ENCODE peak calls at places on chromosomes 12 and 14, in ten cellular contexts. One of them, this sample, is unnamed.

GRCh38 chr12:108424026-108424425 is 84.9 kb upstream of the CMKLR1 start:
- DNase-seq in dorsolateral prefrontal cortex: no peak
- DNase-seq in CD8-positive, alpha-beta memory T cell: no peak
- DNase-seq in lower leg skin: no peak
- DNase-seq in epithelial cell of esophagus: no peak
- DNase-seq in fibroblast of the aortic adventitia: no peak
- DNase-seq in colonic mucosa: no peak
- DNase-seq in aorta: no peak
- DNase-seq in LNCaP clone FGC: no peak
- DNase-seq in astrocyte of the cerebellum: no peak
- DNase-seq in this sample: no peak

GRCh38 chr12:51326762-51327439 is 2.9 kb upstream of the BIN2 start:
- DNase-seq in dorsolateral prefrontal cortex: no peak
- DNase-seq in CD8-positive, alpha-beta memory T cell: no peak
- DNase-seq in lower leg skin: peak; percentile 87
- DNase-seq in epithelial cell of esophagus: peak; percentile 59
- DNase-seq in fibroblast of the aortic adventitia: peak; percentile 93
- DNase-seq in colonic mucosa: no peak
- DNase-seq in aorta: peak; percentile 64
- DNase-seq in LNCaP clone FGC: no peak
- DNase-seq in astrocyte of the cerebellum: no peak
- DNase-seq in this sample: peak; percentile 37

GRCh38 chr14:104323551-104324175 is 185.3 kb downstream of the KIF26A start:
- DNase-seq in dorsolateral prefrontal cortex: peak; percentile 19
- DNase-seq in CD8-positive, alpha-beta memory T cell: no peak
- DNase-seq in lower leg skin: no peak
- DNase-seq in epithelial cell of esophagus: no peak
- DNase-seq in fibroblast of the aortic adventitia: no peak
- DNase-seq in colonic mucosa: peak; percentile 17
- DNase-seq in aorta: no peak
- DNase-seq in LNCaP clone FGC: no peak
- DNase-seq in astrocyte of the cerebellum: no peak
- DNase-seq in this sample: no peak

GRCh38 chr14:88630565-88630964 is 67.7 kb downstream of the ZC3H14 start:
- DNase-seq in dorsolateral prefrontal cortex: no peak
- DNase-seq in CD8-positive, alpha-beta memory T cell: no peak
- DNase-seq in lower leg skin: no peak
- DNase-seq in epithelial cell of esophagus: peak; percentile 29
- DNase-seq in fibroblast of the aortic adventitia: peak; percentile 55
- DNase-seq in colonic mucosa: no peak
- DNase-seq in aorta: no peak
- DNase-seq in LNCaP clone FGC: no peak
- DNase-seq in astrocyte of the cerebellum: peak; percentile 13
- DNase-seq in this sample: no peak

GRCh38 chr12:52037248-52037861 is 13.9 kb upstream of the NR4A1 start:
- DNase-seq in dorsolateral prefrontal cortex: no peak
- DNase-seq in CD8-positive, alpha-beta memory T cell: no peak
- DNase-seq in lower leg skin: peak; percentile 96
- DNase-seq in epithelial cell of esophagus: peak; percentile 20
- DNase-seq in fibroblast of the aortic adventitia: peak; percentile 83
- DNase-seq in colonic mucosa: no peak
- DNase-seq in aorta: peak; percentile 85
- DNase-seq in LNCaP clone FGC: no peak
- DNase-seq in astrocyte of the cerebellum: no peak
- DNase-seq in this sample: no peak

GRCh38 chr12:75877588-75878381 is 153.8 kb downstream of the PHLDA1 start:
- DNase-seq in dorsolateral prefrontal cortex: no peak
- DNase-seq in CD8-positive, alpha-beta memory T cell: no peak
- DNase-seq in lower leg skin: no peak
- DNase-seq in epithelial cell of esophagus: peak; percentile 19
- DNase-seq in fibroblast of the aortic adventitia: peak; percentile 67
- DNase-seq in colonic mucosa: no peak
- DNase-seq in aorta: no peak
- DNase-seq in LNCaP clone FGC: no peak
- DNase-seq in astrocyte of the cerebellum: no peak
- DNase-seq in this sample: no peak

GRCh38 chr12:125143491-125143890 is 78.3 kb downstream of the AACS start:
- DNase-seq in dorsolateral prefrontal cortex: peak; percentile 76
- DNase-seq in CD8-positive, alpha-beta memory T cell: no peak
- DNase-seq in lower leg skin: no peak
- DNase-seq in epithelial cell of esophagus: no peak
- DNase-seq in fibroblast of the aortic adventitia: peak; percentile 52
- DNase-seq in colonic mucosa: peak; percentile 53
- DNase-seq in aorta: peak; percentile 64
- DNase-seq in LNCaP clone FGC: peak; percentile 65
- DNase-seq in astrocyte of the cerebellum: no peak
- DNase-seq in this sample: no peak

GRCh38 chr14:91395998-91396660 is 21.5 kb downstream of the CCDC88C start:
- DNase-seq in dorsolateral prefrontal cortex: no peak
- DNase-seq in CD8-positive, alpha-beta memory T cell: no peak
- DNase-seq in lower leg skin: no peak
- DNase-seq in epithelial cell of esophagus: peak; percentile 91
- DNase-seq in fibroblast of the aortic adventitia: no peak
- DNase-seq in colonic mucosa: no peak
- DNase-seq in aorta: no peak
- DNase-seq in LNCaP clone FGC: peak; percentile 82
- DNase-seq in astrocyte of the cerebellum: no peak
- DNase-seq in this sample: no peak

GRCh38 chr14:50762001-50762930 is 68.7 kb downstream of the NIN start:
- DNase-seq in dorsolateral prefrontal cortex: peak; percentile 59
- DNase-seq in CD8-positive, alpha-beta memory T cell: no peak
- DNase-seq in lower leg skin: no peak
- DNase-seq in epithelial cell of esophagus: peak; percentile 50
- DNase-seq in fibroblast of the aortic adventitia: peak; percentile 37
- DNase-seq in colonic mucosa: no peak
- DNase-seq in aorta: no peak
- DNase-seq in LNCaP clone FGC: no peak
- DNase-seq in astrocyte of the cerebellum: no peak
- DNase-seq in this sample: peak; percentile 83

GRCh38 chr12:16555630-16556029 is 50.3 kb downstream of the LMO3 start:
- DNase-seq in dorsolateral prefrontal cortex: no peak
- DNase-seq in CD8-positive, alpha-beta memory T cell: no peak
- DNase-seq in lower leg skin: no peak
- DNase-seq in epithelial cell of esophagus: peak; percentile 82
- DNase-seq in fibroblast of the aortic adventitia: peak; percentile 57
- DNase-seq in colonic mucosa: no peak
- DNase-seq in aorta: no peak
- DNase-seq in LNCaP clone FGC: no peak
- DNase-seq in astrocyte of the cerebellum: no peak
- DNase-seq in this sample: peak; percentile 63

GRCh38 chr12:103401421-103401820 is 94.3 kb downstream of the C12orf42 start:
- DNase-seq in dorsolateral prefrontal cortex: no peak
- DNase-seq in CD8-positive, alpha-beta memory T cell: no peak
- DNase-seq in lower leg skin: no peak
- DNase-seq in epithelial cell of esophagus: peak; percentile 82
- DNase-seq in fibroblast of the aortic adventitia: no peak
- DNase-seq in colonic mucosa: no peak
- DNase-seq in aorta: no peak
- DNase-seq in LNCaP clone FGC: no peak
- DNase-seq in astrocyte of the cerebellum: no peak
- DNase-seq in this sample: no peak

GRCh38 chr12:98752726-98753125 is 107.6 kb downstream of the APAF1 start:
- DNase-seq in dorsolateral prefrontal cortex: peak; percentile 54
- DNase-seq in CD8-positive, alpha-beta memory T cell: no peak
- DNase-seq in lower leg skin: no peak
- DNase-seq in epithelial cell of esophagus: peak; percentile 9
- DNase-seq in fibroblast of the aortic adventitia: peak; percentile 61
- DNase-seq in colonic mucosa: no peak
- DNase-seq in aorta: no peak
- DNase-seq in LNCaP clone FGC: no peak
- DNase-seq in astrocyte of the cerebellum: peak; percentile 91
- DNase-seq in this sample: no peak

GRCh38 chr12:50533971-50534370 is 29.2 kb downstream of the DIP2B start:
- DNase-seq in dorsolateral prefrontal cortex: no peak
- DNase-seq in CD8-positive, alpha-beta memory T cell: no peak
- DNase-seq in lower leg skin: no peak
- DNase-seq in epithelial cell of esophagus: no peak
- DNase-seq in fibroblast of the aortic adventitia: no peak
- DNase-seq in colonic mucosa: no peak
- DNase-seq in aorta: no peak
- DNase-seq in LNCaP clone FGC: no peak
- DNase-seq in astrocyte of the cerebellum: no peak
- DNase-seq in this sample: no peak

GRCh38 chr12:32612658-32613614 is 66.2 kb upstream of the DNM1L start:
- DNase-seq in dorsolateral prefrontal cortex: no peak
- DNase-seq in CD8-positive, alpha-beta memory T cell: no peak
- DNase-seq in lower leg skin: no peak
- DNase-seq in epithelial cell of esophagus: peak; percentile 72
- DNase-seq in fibroblast of the aortic adventitia: no peak
- DNase-seq in colonic mucosa: no peak
- DNase-seq in aorta: no peak
- DNase-seq in LNCaP clone FGC: no peak
- DNase-seq in astrocyte of the cerebellum: no peak
- DNase-seq in this sample: no peak

GRCh38 chr14:50139192-50139591 is 22.8 kb upstream of the VCPKMT start:
- DNase-seq in dorsolateral prefrontal cortex: no peak
- DNase-seq in CD8-positive, alpha-beta memory T cell: no peak
- DNase-seq in lower leg skin: no peak
- DNase-seq in epithelial cell of esophagus: no peak
- DNase-seq in fibroblast of the aortic adventitia: no peak
- DNase-seq in colonic mucosa: no peak
- DNase-seq in aorta: no peak
- DNase-seq in LNCaP clone FGC: no peak
- DNase-seq in astrocyte of the cerebellum: peak; percentile 63
- DNase-seq in this sample: no peak

DNA sequence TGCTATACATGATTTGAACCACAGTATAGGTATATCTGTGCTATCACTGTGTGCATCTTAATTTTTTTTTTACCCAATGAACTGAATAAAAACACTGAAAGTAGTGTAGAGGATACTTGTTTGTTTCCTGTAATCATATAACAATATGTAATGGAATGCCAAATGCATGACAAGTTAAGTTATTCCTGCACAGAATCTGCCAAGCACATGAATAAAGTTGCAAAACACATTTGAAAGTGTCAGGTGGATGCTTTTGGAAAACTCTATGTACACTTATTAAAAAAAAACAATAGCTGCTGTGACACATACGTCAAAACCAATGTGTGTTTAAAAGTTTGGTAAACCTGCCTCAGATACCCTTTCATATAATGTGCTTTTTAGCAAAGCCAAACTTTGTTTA is 1638.1 kb upstream of the SEL1L start:
- DNase-seq in dorsolateral prefrontal cortex: no peak
- DNase-seq in CD8-positive, alpha-beta memory T cell: no peak
- DNase-seq in lower leg skin: no peak
- DNase-seq in epithelial cell of esophagus: peak; percentile 58
- DNase-seq in fibroblast of the aortic adventitia: no peak
- DNase-seq in colonic mucosa: no peak
- DNase-seq in aorta: no peak
- DNase-seq in LNCaP clone FGC: no peak
- DNase-seq in astrocyte of the cerebellum: no peak
- DNase-seq in this sample: no peak
- H3K4me3 ChIP-seq in dorsolateral prefrontal cortex: no peak overlapping the region
- H3K4me3 ChIP-seq in CD8-positive, alpha-beta memory T cell: no peak overlapping the region
- H3K4me3 ChIP-seq in lower leg skin: no peak overlapping the region
- H3K4me3 ChIP-seq in epithelial cell of esophagus: no peak overlapping the region
- H3K4me3 ChIP-seq in fibroblast of the aortic adventitia: no peak overlapping the region
- H3K4me3 ChIP-seq in colonic mucosa: no peak overlapping the region
- H3K4me3 ChIP-seq in aorta: no peak overlapping the region
- H3K4me3 ChIP-seq in LNCaP clone FGC: no peak overlapping the region
- H3K4me3 ChIP-seq in astrocyte of the cerebellum: no peak overlapping the region
- H3K4me3 ChIP-seq in this sample: no peak overlapping the region

DNA sequence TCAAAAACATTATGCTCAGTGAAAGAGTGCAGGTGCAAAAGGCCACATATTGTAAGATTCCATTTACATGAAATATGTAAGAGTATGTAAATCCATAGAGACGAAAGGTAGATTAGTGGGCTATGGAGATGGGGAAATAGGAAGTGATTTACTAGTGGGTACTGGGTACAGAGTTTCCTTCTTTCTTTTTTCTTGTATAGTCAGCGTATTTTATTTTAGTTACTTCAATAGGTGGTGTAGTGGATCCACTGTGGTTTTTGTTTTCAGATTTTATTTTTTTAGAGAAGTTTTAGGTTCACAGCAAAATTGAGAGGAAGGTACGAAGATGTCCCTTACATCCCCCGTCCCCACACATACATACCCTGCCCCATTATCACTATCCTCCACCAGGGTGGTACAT is 6.1 kb upstream of the CIT start:
- DNase-seq in dorsolateral prefrontal cortex: no peak
- DNase-seq in CD8-positive, alpha-beta memory T cell: no peak
- DNase-seq in lower leg skin: no peak
- DNase-seq in epithelial cell of esophagus: no peak
- DNase-seq in fibroblast of the aortic adventitia: no peak
- DNase-seq in colonic mucosa: no peak
- DNase-seq in aorta: no peak
- DNase-seq in LNCaP clone FGC: no peak
- DNase-seq in astrocyte of the cerebellum: no peak
- DNase-seq in this sample: no peak
- H3K4me3 ChIP-seq in dorsolateral prefrontal cortex: no peak overlapping the region
- H3K4me3 ChIP-seq in CD8-positive, alpha-beta memory T cell: no peak overlapping the region
- H3K4me3 ChIP-seq in lower leg skin: no peak overlapping the region
- H3K4me3 ChIP-seq in epithelial cell of esophagus: no peak overlapping the region
- H3K4me3 ChIP-seq in fibroblast of the aortic adventitia: no peak overlapping the region
- H3K4me3 ChIP-seq in colonic mucosa: no peak overlapping the region
- H3K4me3 ChIP-seq in aorta: no peak overlapping the region
- H3K4me3 ChIP-seq in LNCaP clone FGC: no peak overlapping the region
- H3K4me3 ChIP-seq in astrocyte of the cerebellum: no peak overlapping the region
- H3K4me3 ChIP-seq in this sample: no peak overlapping the region

GRCh38 chr12:10363665-10363921 is 26.2 kb downstream of the KLRK1 start:
- DNase-seq in dorsolateral prefrontal cortex: no peak
- DNase-seq in CD8-positive, alpha-beta memory T cell: no peak
- DNase-seq in lower leg skin: no peak
- DNase-seq in epithelial cell of esophagus: peak; percentile 29
- DNase-seq in fibroblast of the aortic adventitia: no peak
- DNase-seq in colonic mucosa: no peak
- DNase-seq in aorta: no peak
- DNase-seq in LNCaP clone FGC: no peak
- DNase-seq in astrocyte of the cerebellum: no peak
- DNase-seq in this sample: no peak
- H3K4me3 ChIP-seq in dorsolateral prefrontal cortex: peak overlapping the region; percentile 73
- H3K4me3 ChIP-seq in CD8-positive, alpha-beta memory T cell: peak overlapping the region; percentile 97
- H3K4me3 ChIP-seq in lower leg skin: no peak overlapping the region
- H3K4me3 ChIP-seq in epithelial cell of esophagus: peak overlapping the region; percentile 61
- H3K4me3 ChIP-seq in fibroblast of the aortic adventitia: no peak overlapping the region
- H3K4me3 ChIP-seq in colonic mucosa: peak overlapping the region; percentile 28
- H3K4me3 ChIP-seq in aorta: no peak overlapping the region
- H3K4me3 ChIP-seq in LNCaP clone FGC: peak overlapping the region; percentile 66
- H3K4me3 ChIP-seq in astrocyte of the cerebellum: no peak overlapping the region
- H3K4me3 ChIP-seq in this sample: peak overlapping the region; percentile 54

DNA sequence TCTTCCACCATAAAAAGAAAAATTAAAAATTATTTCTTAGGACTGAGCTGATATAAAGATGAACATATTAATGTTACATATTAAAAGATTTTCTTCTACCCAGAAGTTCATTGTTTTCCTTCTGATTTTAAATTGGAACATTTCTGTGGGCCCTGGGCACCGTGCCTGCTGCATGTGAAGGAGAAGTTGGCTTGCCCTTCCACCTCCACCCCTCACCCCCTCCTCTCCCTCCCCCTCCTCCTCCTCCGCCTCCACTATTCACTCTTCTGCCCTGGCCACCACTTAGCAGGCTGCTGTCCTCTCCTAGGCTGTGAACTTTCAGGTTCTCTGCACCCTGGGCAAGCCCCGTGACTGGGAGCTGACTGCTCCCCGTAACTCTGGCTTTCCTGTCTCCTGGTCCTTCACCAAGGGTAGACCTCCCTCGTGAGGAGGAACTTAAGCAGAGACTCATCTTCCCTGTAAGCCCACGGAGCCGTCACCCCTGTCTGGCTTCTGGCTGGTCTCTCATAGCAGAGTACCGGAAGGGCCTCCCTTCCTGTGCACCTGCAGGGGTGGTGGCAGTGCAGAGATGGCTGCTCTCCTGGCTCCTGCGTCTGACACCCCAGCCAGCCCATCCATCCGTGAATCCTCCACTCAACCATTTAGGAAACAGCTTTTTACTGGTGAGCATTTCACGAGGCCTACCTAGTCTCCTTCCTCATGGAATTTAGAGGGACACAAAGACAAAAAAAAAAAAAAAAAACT is 12.8 kb downstream of the TUNAR start:
- DNase-seq in dorsolateral prefrontal cortex: no peak
- DNase-seq in CD8-positive, alpha-beta memory T cell: no peak
- DNase-seq in lower leg skin: no peak
- DNase-seq in epithelial cell of esophagus: no peak
- DNase-seq in fibroblast of the aortic adventitia: no peak
- DNase-seq in colonic mucosa: no peak
- DNase-seq in aorta: no peak
- DNase-seq in LNCaP clone FGC: no peak
- DNase-seq in astrocyte of the cerebellum: no peak
- DNase-seq in this sample: no peak
- H3K4me3 ChIP-seq in dorsolateral prefrontal cortex: no peak overlapping the region
- H3K4me3 ChIP-seq in CD8-positive, alpha-beta memory T cell: no peak overlapping the region
- H3K4me3 ChIP-seq in lower leg skin: no peak overlapping the region
- H3K4me3 ChIP-seq in epithelial cell of esophagus: no peak overlapping the region
- H3K4me3 ChIP-seq in fibroblast of the aortic adventitia: no peak overlapping the region
- H3K4me3 ChIP-seq in colonic mucosa: no peak overlapping the region
- H3K4me3 ChIP-seq in aorta: no peak overlapping the region
- H3K4me3 ChIP-seq in LNCaP clone FGC: no peak overlapping the region
- H3K4me3 ChIP-seq in astrocyte of the cerebellum: no peak overlapping the region
- H3K4me3 ChIP-seq in this sample: no peak overlapping the region